ENCODE peak calls at places on chromosomes 2 and 18, in five cellular contexts. A is endodermal cell; C is activated CD4-positive, alpha-beta T cell treated with anti-CD3 and anti-CD28 coated beads, Interleukin-2, amount 50 U/mL, for 24 hours; J is WERI-Rb-1; T is effector memory CD4-positive, alpha-beta T cell. H is an unnamed sample.

GRCh38 chr2:238868616-238869292 is 20.9 kb downstream of the TWIST2 start:
- DNase-seq in A (peak), C (no peak), J (no peak), T (no peak), H (peak)

GRCh38 chr18:5546660-5547059 is 2.9 kb upstream of the EPB41L3 start:
- DNase-seq in A (peak), C (no peak), J (peak), T (no peak), H (no peak)

GRCh38 chr2:24491626-24492282 is 700 bp downstream of the NCOA1 start:
- DNase-seq in A (peak), C (peak), J (peak), T (peak), H (peak)

GRCh38 chr2:239309398-239310245 is 91.2 kb downstream of the HDAC4 start:
- DNase-seq in A (peak), C (no peak), J (no peak), T (no peak), H (peak)

GRCh38 chr2:219142329-219142728 is 18.3 kb downstream of the NHEJ1 start:
- DNase-seq in A (no peak), C (no peak), J (no peak), T (no peak), H (peak)

GRCh38 chr2:148023861-148024260 is 3.0 kb downstream of the MBD5 start:
- DNase-seq in A (no peak), C (no peak), J (no peak), T (no peak), H (no peak)

GRCh38 chr2:85053802-85054201 is 79.4 kb upstream of the TCF7L1 start:
- DNase-seq in A (no peak), C (no peak), J (no peak), T (no peak), H (no peak)

GRCh38 chr2:74735544-74735943 is 81.5 kb downstream of the SEMA4F start:
- DNase-seq in A (no peak), C (no peak), J (peak), T (no peak), H (no peak)

GRCh38 chr2:196205891-196206408 is 34.6 kb upstream of the STK17B start:
- DNase-seq in A (no peak), C (no peak), J (no peak), T (no peak), H (no peak)

GRCh38 chr2:6728156-6728555 is 137.6 kb downstream of the CMPK2 start:
- DNase-seq in A (no peak), C (no peak), J (no peak), T (no peak), H (no peak)

GRCh38 chr2:29166237-29166630 is 51.0 kb downstream of the CLIP4 start:
- DNase-seq in A (no peak), C (no peak), J (no peak), T (no peak), H (no peak)

GRCh38 chr2:190235551-190235950 is 84.1 kb downstream of the HIBCH start:
- DNase-seq in A (no peak), C (no peak), J (no peak), T (no peak), H (no peak)

GRCh38 chr2:130873700-130874346 is 37.1 kb downstream of the ARHGEF4 start:
- DNase-seq in A (peak), C (peak), J (peak), T (peak), H (no peak)

GRCh38 chr2:110948027-110948687 is 172.6 kb upstream of the BCL2L11 start:
- DNase-seq in A (no peak), C (no peak), J (no peak), T (no peak), H (no peak)

GRCh38 chr18:48913201-48913600 is 37.6 kb downstream of the SMAD7 start:
- DNase-seq in A (peak), C (no peak), J (no peak), T (peak), H (peak)

GRCh38 chr2:224308267-224308911 is 93.5 kb downstream of the FAM124B start:
- DNase-seq in A (no peak), C (no peak), J (no peak), T (no peak), H (no peak)

GRCh38 chr2:220373878-220374277 is 746.4 kb downstream of the SLC4A3 start:
- DNase-seq in A (no peak), C (no peak), J (no peak), T (no peak), H (no peak)